ENCODE peak calls at places on chromosomes 5 and 9, in six cellular contexts. One of them, this sample, is unnamed.

GRCh38 chr5:96649251-96649937 is 12.8 kb upstream of the CAST start:
- DNase-seq in left cardiac atrium: no peak
- DNase-seq in HS-5: no peak
- DNase-seq in thyroid gland: no peak
- DNase-seq in epithelial cell of esophagus: no peak
- DNase-seq in head of caudate nucleus: no peak
- DNase-seq in this sample: no peak

GRCh38 chr9:128001411-128002298 is 20.9 kb upstream of the EEIG1 start:
- DNase-seq in left cardiac atrium: no peak
- DNase-seq in HS-5: peak
- DNase-seq in thyroid gland: peak
- DNase-seq in epithelial cell of esophagus: peak
- DNase-seq in head of caudate nucleus: no peak
- DNase-seq in this sample: no peak

GRCh38 chr5:80620206-80620605 is 34.2 kb upstream of the MSH3 start:
- DNase-seq in left cardiac atrium: no peak
- DNase-seq in HS-5: no peak
- DNase-seq in thyroid gland: peak
- DNase-seq in epithelial cell of esophagus: no peak
- DNase-seq in head of caudate nucleus: no peak
- DNase-seq in this sample: no peak

GRCh38 chr5:115393239-115393638 is 96.8 kb upstream of the CCDC112 start:
- DNase-seq in left cardiac atrium: no peak
- DNase-seq in HS-5: no peak
- DNase-seq in thyroid gland: no peak
- DNase-seq in epithelial cell of esophagus: no peak
- DNase-seq in head of caudate nucleus: no peak
- DNase-seq in this sample: no peak

GRCh38 chr9:113590991-113591898 is 127.7 kb downstream of the RGS3 start:
- DNase-seq in left cardiac atrium: peak
- DNase-seq in HS-5: no peak
- DNase-seq in thyroid gland: peak
- DNase-seq in epithelial cell of esophagus: peak
- DNase-seq in head of caudate nucleus: peak
- DNase-seq in this sample: peak

GRCh38 chr5:56313596-56313995 is 80.5 kb upstream of the ANKRD55 start:
- DNase-seq in left cardiac atrium: no peak
- DNase-seq in HS-5: no peak
- DNase-seq in thyroid gland: no peak
- DNase-seq in epithelial cell of esophagus: peak
- DNase-seq in head of caudate nucleus: no peak
- DNase-seq in this sample: no peak

GRCh38 chr5:68450245-68450852 is 234.8 kb downstream of the PIK3R1 start:
- DNase-seq in left cardiac atrium: no peak
- DNase-seq in HS-5: no peak
- DNase-seq in thyroid gland: peak
- DNase-seq in epithelial cell of esophagus: peak
- DNase-seq in head of caudate nucleus: no peak
- DNase-seq in this sample: no peak

GRCh38 chr9:112242147-112242804 is 67.2 kb upstream of the SUSD1 start:
- DNase-seq in left cardiac atrium: no peak
- DNase-seq in HS-5: no peak
- DNase-seq in thyroid gland: no peak
- DNase-seq in epithelial cell of esophagus: peak
- DNase-seq in head of caudate nucleus: no peak
- DNase-seq in this sample: no peak

GRCh38 chr9:18629136-18629535 is 155.2 kb downstream of the ADAMTSL1 start:
- DNase-seq in left cardiac atrium: no peak
- DNase-seq in HS-5: no peak
- DNase-seq in thyroid gland: no peak
- DNase-seq in epithelial cell of esophagus: no peak
- DNase-seq in head of caudate nucleus: no peak
- DNase-seq in this sample: no peak

GRCh38 chr9:127937383-127938297 is at the start of gene DPM2:
- DNase-seq in left cardiac atrium: peak
- DNase-seq in HS-5: peak
- DNase-seq in thyroid gland: peak
- DNase-seq in epithelial cell of esophagus: peak
- DNase-seq in head of caudate nucleus: peak
- DNase-seq in this sample: peak

GRCh38 chr9:23590601-23591000 is 235.4 kb downstream of the ELAVL2 start:
- DNase-seq in left cardiac atrium: no peak
- DNase-seq in HS-5: no peak
- DNase-seq in thyroid gland: no peak
- DNase-seq in epithelial cell of esophagus: peak
- DNase-seq in head of caudate nucleus: no peak
- DNase-seq in this sample: no peak

This sample was measured in stimulated activated naive B cell treated with anti-CD40 and anti-IgM and Interleukin-4, amounts not matched to agents 10 μg/mL and 1 μg/mL and 100 μg/mL, for 72 hours.